ENCODE peak calls at places on chromosomes 4 and X, in eight cellular contexts. Z is CD4-positive, alpha-beta T cell; Y is uterus; C is vagina; H is astrocyte of the cerebellum; P is fibroblast of lung; X is endodermal cell; R is nephron progenitor cell. L is an unnamed sample.

GRCh38 chr4:11182586-11183357 is 245.9 kb downstream of the HS3ST1 start:
- DNase-seq in Z (no peak), Y (no peak), C (no peak), H (peak), P (peak), X (no peak), R (no peak), L (no peak)

GRCh38 chr4:183989471-183989870 is 84.4 kb downstream of the STOX2 start:
- DNase-seq in Z (no peak), Y (no peak), C (no peak), H (no peak), P (peak), X (no peak), R (no peak), L (no peak)

GRCh38 chr4:142347241-142347640 is 498.9 kb downstream of the INPP4B start:
- DNase-seq in Z (no peak), Y (no peak), C (no peak), H (no peak), P (peak), X (no peak), R (no peak), L (no peak)

GRCh38 chr4:26124753-26125236 is 196.0 kb upstream of the RBPJ start:
- DNase-seq in Z (no peak), Y (no peak), C (no peak), H (no peak), P (peak), X (no peak), R (no peak), L (no peak)

GRCh38 chrX:2898861-2899512 is 30.2 kb downstream of the ARSD start:
- DNase-seq in Z (no peak), Y (no peak), C (no peak), H (no peak), P (no peak), X (peak), R (no peak), L (no peak)

GRCh38 chr4:47031713-47032404 is 492 bp downstream of the GABRB1 start:
- DNase-seq in Z (no peak), Y (no peak), C (no peak), H (no peak), P (no peak), X (no peak), R (peak), L (no peak)

GRCh38 chr4:107666134-107666533 is 53.9 kb downstream of the PAPSS1 start:
- DNase-seq in Z (no peak), Y (no peak), C (no peak), H (peak), P (peak), X (no peak), R (no peak), L (no peak)

GRCh38 chrX:134631404-134632346 is 26.6 kb downstream of the PLAC1 start:
- DNase-seq in Z (no peak), Y (peak), C (peak), H (no peak), P (peak), X (no peak), R (no peak), L (no peak)

GRCh38 chr4:146478009-146478408 is 43.7 kb downstream of the SLC10A7 start:
- DNase-seq in Z (no peak), Y (no peak), C (no peak), H (no peak), P (no peak), X (no peak), R (no peak), L (no peak)

GRCh38 chr4:5524900-5525299 is 183.5 kb downstream of the EVC2 start:
- DNase-seq in Z (no peak), Y (no peak), C (no peak), H (peak), P (peak), X (no peak), R (peak), L (no peak)

GRCh38 chr4:41024556-41025491 is 189.5 kb downstream of the APBB2 start:
- DNase-seq in Z (no peak), Y (no peak), C (no peak), H (no peak), P (peak), X (no peak), R (no peak), L (no peak)

GRCh38 chr4:74855879-74856278 is 61.6 kb upstream of the BTC start:
- DNase-seq in Z (no peak), Y (no peak), C (no peak), H (no peak), P (no peak), X (no peak), R (no peak), L (no peak)

GRCh38 chr4:48243429-48243828 is 26.2 kb downstream of the TEC start:
- DNase-seq in Z (no peak), Y (no peak), C (no peak), H (no peak), P (no peak), X (no peak), R (no peak), L (no peak)

GRCh38 chr4:105748222-105748621 is 39.6 kb downstream of the GSTCD start:
- DNase-seq in Z (no peak), Y (no peak), C (no peak), H (no peak), P (no peak), X (no peak), R (no peak), L (no peak)

GRCh38 chr4:111074523-111075114 is 451.7 kb upstream of the PITX2 start:
- DNase-seq in Z (no peak), Y (no peak), C (no peak), H (no peak), P (no peak), X (peak), R (peak), L (no peak)

GRCh38 chr4:160848901-160849735 is 1314.7 kb downstream of the FSTL5 start:
- DNase-seq in Z (no peak), Y (no peak), C (no peak), H (peak), P (peak), X (peak), R (no peak), L (no peak)

GRCh38 chr4:184010696-184011095 is 105.6 kb downstream of the STOX2 start:
- DNase-seq in Z (no peak), Y (no peak), C (no peak), H (no peak), P (no peak), X (no peak), R (no peak), L (no peak)

GRCh38 chr4:151541438-151542071 is 132.6 kb downstream of the FHIP1A start:
- DNase-seq in Z (no peak), Y (peak), C (no peak), H (peak), P (peak), X (peak), R (peak), L (no peak)

GRCh38 chrX:47991263-47992092 is 12.3 kb downstream of the ZNF182 start:
- DNase-seq in Z (no peak), Y (no peak), C (no peak), H (peak), P (peak), X (no peak), R (no peak), L (no peak)

GRCh38 chrX:153305941-153306464 is 15.6 kb downstream of the PNMA6F start:
- DNase-seq in Z (no peak), Y (no peak), C (no peak), H (no peak), P (no peak), X (no peak), R (no peak), L (no peak)

GRCh38 chr4:148443550-148444295 is 1.5 kb upstream of the NR3C2 start:
- DNase-seq in Z (peak), Y (peak), C (no peak), H (no peak), P (no peak), X (peak), R (peak), L (peak)

GRCh38 chrX:155027509-155028066 is 944 bp downstream of the FUNDC2 start:
- DNase-seq in Z (no peak), Y (no peak), C (no peak), H (peak), P (peak), X (no peak), R (no peak), L (no peak)

GRCh38 chr4:188986271-188986689 is 847.0 kb downstream of the TRIML1 start:
- DNase-seq in Z (no peak), Y (no peak), C (no peak), H (peak), P (peak), X (no peak), R (no peak), L (no peak)

GRCh38 chrX:134287356-134287755 is 50.4 kb downstream of the CCDC160 start:
- DNase-seq in Z (no peak), Y (no peak), C (no peak), H (no peak), P (no peak), X (no peak), R (no peak), L (no peak)

GRCh38 chr4:79763486-79764075 is 309.4 kb downstream of the ANTXR2 start:
- DNase-seq in Z (no peak), Y (no peak), C (no peak), H (no peak), P (no peak), X (peak), R (no peak), L (no peak)

GRCh38 chrX:78455901-78456300 is 128.5 kb upstream of the CYSLTR1 start:
- DNase-seq in Z (no peak), Y (no peak), C (no peak), H (no peak), P (no peak), X (no peak), R (no peak), L (no peak)

GRCh38 chrX:29488919-29489318 is 726.4 kb upstream of the MAGEB2 start:
- DNase-seq in Z (no peak), Y (no peak), C (no peak), H (no peak), P (no peak), X (no peak), R (no peak), L (no peak)

GRCh38 chr4:136551753-136552152 is 980.5 kb downstream of the PCDH18 start:
- DNase-seq in Z (no peak), Y (no peak), C (no peak), H (no peak), P (no peak), X (no peak), R (no peak), L (no peak)

GRCh38 chr4:172011196-172011595 is 198.0 kb downstream of the GALNTL6 start:
- DNase-seq in Z (no peak), Y (no peak), C (no peak), H (no peak), P (no peak), X (no peak), R (no peak), L (no peak)

GRCh38 chrX:12955882-12956703 is 18.8 kb upstream of the TMSB4X start:
- DNase-seq in Z (no peak), Y (peak), C (no peak), H (no peak), P (peak), X (no peak), R (no peak), L (no peak)

GRCh38 chr4:61204353-61204752 is 4.2 kb downstream of the ADGRL3 start:
- DNase-seq in Z (no peak), Y (no peak), C (no peak), H (no peak), P (no peak), X (no peak), R (no peak), L (no peak)

GRCh38 chr4:120718979-120719566 is 203.5 kb downstream of the PRDM5 start:
- DNase-seq in Z (no peak), Y (peak), C (no peak), H (peak), P (peak), X (no peak), R (peak), L (no peak)

GRCh38 chr4:39469429-39470077 is 10.7 kb downstream of the LIAS start:
- DNase-seq in Z (no peak), Y (no peak), C (no peak), H (peak), P (peak), X (peak), R (peak), L (no peak)

GRCh38 chr4:16583764-16584163 is 314.7 kb downstream of the LDB2 start:
- DNase-seq in Z (no peak), Y (no peak), C (no peak), H (no peak), P (no peak), X (no peak), R (no peak), L (no peak)

GRCh38 chrX:150508461-150509367 is 59.7 kb upstream of the MTM1 start:
- DNase-seq in Z (no peak), Y (peak), C (no peak), H (no peak), P (peak), X (peak), R (peak), L (no peak)

GRCh38 chr4:173218411-173219125 is 50.0 kb downstream of the GALNT7 start:
- DNase-seq in Z (no peak), Y (no peak), C (no peak), H (peak), P (peak), X (no peak), R (no peak), L (no peak)

GRCh38 chr4:1210971-1211370 is 38.0 kb downstream of the CTBP1 start:
- DNase-seq in Z (no peak), Y (peak), C (no peak), H (no peak), P (no peak), X (no peak), R (no peak), L (no peak)

GRCh38 chr4:53173576-53173975 is 192.3 kb downstream of the SCFD2 start:
- DNase-seq in Z (no peak), Y (no peak), C (no peak), H (no peak), P (no peak), X (no peak), R (no peak), L (no peak)

GRCh38 chr4:53169695-53170617 is 195.9 kb downstream of the SCFD2 start:
- DNase-seq in Z (no peak), Y (no peak), C (no peak), H (no peak), P (no peak), X (no peak), R (no peak), L (no peak)

GRCh38 chr4:53171797-53172196 is 194.1 kb downstream of the SCFD2 start:
- DNase-seq in Z (no peak), Y (no peak), C (no peak), H (no peak), P (no peak), X (no peak), R (no peak), L (no peak)

GRCh38 chr4:53174824-53175223 is 191.0 kb downstream of the SCFD2 start:
- DNase-seq in Z (no peak), Y (no peak), C (no peak), H (no peak), P (peak), X (no peak), R (no peak), L (no peak)

DNA sequence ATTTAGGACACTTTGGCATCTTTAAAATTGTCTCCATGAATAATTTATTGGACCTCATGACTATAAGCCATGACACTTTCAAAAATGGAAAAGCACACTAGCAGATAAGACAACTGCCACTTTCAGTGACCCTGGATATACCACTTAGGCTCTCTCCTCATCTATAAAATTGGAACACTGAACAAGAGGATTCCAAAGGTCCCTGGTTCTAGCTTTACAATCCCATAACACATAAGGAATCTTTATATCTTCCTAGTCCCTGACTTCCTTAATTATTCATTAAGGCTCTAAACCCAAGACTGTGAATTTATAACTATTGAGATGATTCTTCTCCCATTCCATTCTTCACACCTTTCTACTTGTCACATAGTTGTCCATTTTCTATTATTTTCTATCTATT is 190.2 kb downstream of the SCFD2 start:
- DNase-seq in Z (no peak), Y (no peak), C (no peak), H (no peak), P (no peak), X (no peak), R (no peak), L (no peak)
- TF ChIP-seq CTCF in Z (no peak), Y (no peak), C (no peak), H (no peak), P (no peak), X (no peak), R (no peak), L (no peak)

GRCh38 chrX:15468036-15468435 is 25.1 kb downstream of the PIR start:
- DNase-seq in Z (no peak), Y (no peak), C (no peak), H (peak), P (peak), X (peak), R (no peak), L (no peak)
- TF ChIP-seq CTCF in Z (peak), Y (peak), C (no peak), H (peak), P (peak), X (peak), R (peak), L (no peak)

DNA sequence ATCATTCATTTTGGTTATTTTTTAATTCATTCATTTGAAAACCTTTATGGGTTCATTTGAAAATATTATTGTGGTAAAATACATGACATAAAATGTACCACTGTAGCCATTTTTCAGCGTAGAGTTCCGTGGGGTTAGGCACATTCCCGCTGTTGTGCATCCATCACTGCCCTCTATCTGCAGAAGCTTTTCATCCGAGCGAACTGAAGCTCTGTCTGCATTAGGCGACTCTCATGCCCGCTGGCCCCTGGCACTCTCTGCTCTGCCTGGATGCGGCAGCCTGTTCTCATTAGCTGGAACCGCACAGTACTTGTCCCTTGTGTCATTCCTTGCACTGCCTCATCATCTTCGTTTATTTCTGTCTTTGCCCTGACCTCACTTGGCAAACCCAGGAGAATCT is 17.5 kb downstream of the CFAP99 start:
- DNase-seq in Z (no peak), Y (no peak), C (no peak), H (no peak), P (no peak), X (peak), R (no peak), L (no peak)
- TF ChIP-seq CTCF in Z (no peak), Y (no peak), C (no peak), H (peak), P (no peak), X (peak), R (no peak), L (no peak)

DNA sequence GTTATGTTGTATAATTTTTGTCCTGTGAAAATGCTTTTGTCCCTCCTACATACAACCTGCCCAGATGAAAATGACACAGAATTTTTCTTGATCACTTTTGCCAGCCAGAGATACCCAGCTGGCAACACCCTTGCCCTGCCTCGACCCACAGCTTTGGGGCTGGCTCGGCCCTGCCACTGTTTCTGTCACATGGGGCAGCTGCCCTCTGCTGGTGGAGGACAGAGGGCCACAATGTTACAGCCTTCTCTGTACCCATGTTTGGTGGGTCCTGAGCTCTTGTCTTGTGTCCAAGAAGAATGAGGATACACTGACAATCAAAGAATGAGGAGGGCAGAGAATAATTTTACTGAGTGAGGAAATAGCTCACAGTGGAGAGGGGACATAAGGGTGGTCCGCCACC is 31.1 kb downstream of the BMP15 start:
- DNase-seq in Z (no peak), Y (no peak), C (no peak), H (no peak), P (no peak), X (peak), R (peak), L (no peak)
- TF ChIP-seq CTCF in Z (no peak), Y (no peak), C (no peak), H (peak), P (peak), X (peak), R (no peak), L (no peak)

GRCh38 chrX:21756785-21757529 is 959 bp downstream of the SMPX start:
- DNase-seq in Z (no peak), Y (no peak), C (no peak), H (no peak), P (no peak), X (no peak), R (no peak), L (no peak)
- TF ChIP-seq CTCF in Z (no peak), Y (no peak), C (no peak), H (no peak), P (no peak), X (peak), R (no peak), L (no peak)

DNA sequence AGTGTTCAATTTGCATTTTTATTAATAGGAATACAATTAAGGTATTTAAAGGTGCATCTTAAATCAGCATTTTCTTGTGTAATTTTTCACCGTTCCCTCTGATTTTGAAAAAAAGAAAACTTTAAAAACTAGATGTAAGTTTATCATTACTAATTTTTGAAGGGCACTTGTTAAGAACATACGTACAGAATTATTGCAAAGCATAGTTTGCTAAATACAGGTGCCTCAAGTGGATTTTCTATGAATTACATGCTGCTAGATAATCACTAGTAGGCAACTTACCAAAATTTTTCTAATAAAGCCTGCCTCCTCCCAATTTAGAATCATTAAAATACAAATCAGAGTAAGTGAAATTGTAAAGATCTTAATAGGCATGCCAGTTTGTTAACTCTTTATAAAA is 8.5 kb downstream of the CNKSR2 start:
- DNase-seq in Z (no peak), Y (no peak), C (no peak), H (no peak), P (no peak), X (no peak), R (no peak), L (no peak)
- TF ChIP-seq CTCF in Z (peak), Y (no peak), C (no peak), H (peak), P (no peak), X (peak), R (peak), L (no peak)